ENCODE peak calls at places on chromosomes 5 and 9, in four cellular contexts. D, J, P and Z are unnamed samples.

GRCh38 chr5:127923804-127924570 is 159.6 kb upstream of the SLC12A2 start:
- DNase-seq in J (no peak), D (no peak), P (no peak), Z (no peak)

GRCh38 chr5:177442066-177442836 is 4.4 kb upstream of the PRR7 start:
- DNase-seq in P (no peak), J (no peak), D (no peak), Z (no peak)

GRCh38 chr5:54895816-54896341 is 89.5 kb downstream of the ESM1 start:
- DNase-seq in J (no peak), D (no peak), P (peak), Z (peak)

GRCh38 chr9:116592926-116593325 is 94.2 kb upstream of the TRIM32 start:
- DNase-seq in P (no peak), D (no peak), J (no peak), Z (no peak)

GRCh38 chr9:128706045-128706444 is 3.7 kb downstream of the PKN3 start:
- DNase-seq in D (no peak), P (no peak), J (no peak), Z (no peak)

GRCh38 chr9:100436566-100436965 is 9.6 kb downstream of the MSANTD3 start:
- DNase-seq in J (no peak), P (no peak), D (no peak), Z (no peak)

GRCh38 chr5:35853652-35854051 is 3.0 kb upstream of the IL7R start:
- DNase-seq in D (no peak), J (no peak), P (no peak), Z (no peak)

GRCh38 chr5:52837068-52837467 is 49.4 kb downstream of the ITGA1 start:
- DNase-seq in P (no peak), J (no peak), D (no peak), Z (no peak)

GRCh38 chr9:28688172-28688571 is 1114.9 kb upstream of the C9orf72 start:
- DNase-seq in J (no peak), D (no peak), P (no peak), Z (no peak)

GRCh38 chr9:95857122-95857521 is 18.4 kb upstream of the ERCC6L2 start:
- DNase-seq in D (no peak), P (peak), J (no peak), Z (peak)

GRCh38 chr5:135993894-135994514 is 34.8 kb upstream of the TGFBI start:
- DNase-seq in J (no peak), D (no peak), P (peak), Z (no peak)

GRCh38 chr5:174108765-174109164 is 63.3 kb downstream of the NSG2 start:
- DNase-seq in J (no peak), P (no peak), D (no peak), Z (no peak)

GRCh38 chr5:36209664-36210063 is 32.1 kb downstream of the NADK2 start:
- DNase-seq in P (no peak), J (no peak), D (no peak), Z (no peak)

GRCh38 chr9:87381746-87382145 is 115.9 kb upstream of the DAPK1 start:
- DNase-seq in D (no peak), P (no peak), J (no peak), Z (no peak)

GRCh38 chr5:65830856-65831255 is 95.5 kb upstream of the ERBIN start:
- DNase-seq in P (no peak), D (no peak), J (no peak), Z (no peak)

GRCh38 chr5:81450940-81451339 is 57.0 kb upstream of the ACOT12 start:
- DNase-seq in D (no peak), J (no peak), P (peak), Z (peak)

GRCh38 chr5:93677344-93678021 is 63.9 kb downstream of the POU5F2 start:
- DNase-seq in D (no peak), J (no peak), P (peak), Z (no peak)

GRCh38 chr5:125549322-125549871 is 803.0 kb upstream of the ZNF608 start:
- DNase-seq in P (no peak), J (no peak), D (no peak), Z (no peak)

GRCh38 chr5:30994170-30994569 is 199.3 kb upstream of the CDH6 start:
- DNase-seq in P (no peak), J (no peak), D (no peak), Z (no peak)

GRCh38 chr9:35771943-35772342 is 17.9 kb upstream of the MSMP start:
- DNase-seq in D (no peak), J (no peak), P (peak), Z (peak)

GRCh38 chr9:126935630-126936029 is 21.0 kb downstream of the RALGPS1 start:
- DNase-seq in J (no peak), P (no peak), D (no peak), Z (no peak)

GRCh38 chr5:122581629-122582028 is 193.3 kb upstream of the SNX2 start:
- DNase-seq in P (no peak), D (no peak), J (no peak), Z (no peak)

GRCh38 chr5:38338455-38338854 is 80.1 kb downstream of the EGFLAM start:
- DNase-seq in J (no peak), D (no peak), P (peak), Z (no peak)

GRCh38 chr5:94470802-94471201 is 147.6 kb downstream of the KIAA0825 start:
- DNase-seq in J (no peak), D (no peak), P (no peak), Z (no peak)

GRCh38 chr5:143650296-143650695 is 161.7 kb upstream of the HMHB1 start:
- DNase-seq in D (no peak), J (no peak), P (no peak), Z (no peak)

GRCh38 chr5:35308391-35308790 is 78.1 kb upstream of the PRLR start:
- DNase-seq in P (no peak), D (no peak), J (no peak), Z (no peak)

GRCh38 chr9:18791074-18791473 is 241.9 kb downstream of the SAXO1 start:
- DNase-seq in P (peak), J (no peak), D (peak), Z (peak)

GRCh38 chr5:142024771-142025304 is 12.0 kb upstream of the GNPDA1 start:
- DNase-seq in J (peak), D (peak), P (peak), Z (peak)
- TF ChIP-seq EP300 in J (no peak), D (peak), P (no peak), Z (no peak)

GRCh38 chr5:88863523-88863922 is 19.5 kb downstream of the MEF2C start:
- DNase-seq in P (no peak), J (no peak), D (no peak), Z (no peak)

GRCh38 chr5:88861213-88861612 is 21.8 kb downstream of the MEF2C start:
- DNase-seq in D (no peak), J (no peak), P (no peak), Z (no peak)

GRCh38 chr5:88860501-88860900 is 22.5 kb downstream of the MEF2C start:
- DNase-seq in D (no peak), J (no peak), P (no peak), Z (no peak)

GRCh38 chr5:88858392-88858791 is 24.6 kb downstream of the MEF2C start:
- DNase-seq in D (no peak), P (no peak), J (no peak), Z (no peak)

GRCh38 chr5:88862547-88863175 is 20.3 kb downstream of the MEF2C start:
- DNase-seq in D (no peak), J (no peak), P (no peak), Z (no peak)
- TF ChIP-seq SMC3 in D (no peak), J (no peak), P (no peak), Z (no peak)

GRCh38 chr9:98251554-98251953 is 3.9 kb downstream of the TBC1D2 start:
- DNase-seq in J (no peak), P (no peak), D (no peak), Z (peak)

GRCh38 chr9:98249774-98250173 is 5.7 kb downstream of the TBC1D2 start:
- DNase-seq in P (no peak), J (no peak), D (no peak), Z (no peak)

GRCh38 chr9:98253563-98253962 is 1.9 kb downstream of the TBC1D2 start:
- DNase-seq in D (no peak), P (no peak), J (no peak), Z (no peak)

GRCh38 chr9:98247826-98248657 is 7.4 kb downstream of the TBC1D2 start:
- DNase-seq in D (peak), P (no peak), J (no peak), Z (no peak)

GRCh38 chr9:98248737-98249474 is 6.5 kb downstream of the TBC1D2 start:
- DNase-seq in J (no peak), P (no peak), D (peak), Z (peak)
- TF ChIP-seq JUNB in J (no peak), P (no peak), D (no peak), Z (peak)

DNA sequence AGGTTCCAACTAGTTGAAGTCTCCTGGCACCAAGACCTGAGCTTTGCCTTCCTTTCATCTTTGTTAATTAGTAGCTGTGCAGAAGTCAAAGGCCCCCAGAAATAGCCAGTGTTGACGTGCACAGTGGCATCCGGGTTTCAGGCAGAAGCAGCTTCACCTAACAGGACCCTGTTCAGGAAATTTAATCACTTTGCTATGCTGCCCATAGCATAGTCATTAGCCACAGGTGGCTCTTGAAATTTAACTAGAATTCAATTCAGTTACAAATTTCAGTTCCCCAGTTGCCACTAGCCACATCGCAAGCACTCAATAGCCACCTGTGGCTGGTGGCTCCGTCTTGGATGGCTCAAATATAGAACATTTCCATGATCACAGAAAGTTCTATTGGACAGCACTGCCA is 179.1 kb downstream of the GOLPH3 start:
- DNase-seq in P (no peak), D (no peak), J (peak), Z (no peak)
- TF ChIP-seq EP300 in P (no peak), D (no peak), J (no peak), Z (no peak)

GRCh38 chr5:115979628-115980041 is 17.4 kb downstream of the LVRN start:
- DNase-seq in J (no peak), P (no peak), D (no peak), Z (no peak)

GRCh38 chr5:115979203-115979602 is 16.9 kb downstream of the LVRN start:
- DNase-seq in D (no peak), P (no peak), J (no peak), Z (no peak)

GRCh38 chr5:115977096-115977495 is 14.8 kb downstream of the LVRN start:
- DNase-seq in P (no peak), D (no peak), J (peak), Z (no peak)

GRCh38 chr5:115978779-115979178 is 16.5 kb downstream of the LVRN start:
- DNase-seq in P (no peak), J (no peak), D (no peak), Z (no peak)

DNA sequence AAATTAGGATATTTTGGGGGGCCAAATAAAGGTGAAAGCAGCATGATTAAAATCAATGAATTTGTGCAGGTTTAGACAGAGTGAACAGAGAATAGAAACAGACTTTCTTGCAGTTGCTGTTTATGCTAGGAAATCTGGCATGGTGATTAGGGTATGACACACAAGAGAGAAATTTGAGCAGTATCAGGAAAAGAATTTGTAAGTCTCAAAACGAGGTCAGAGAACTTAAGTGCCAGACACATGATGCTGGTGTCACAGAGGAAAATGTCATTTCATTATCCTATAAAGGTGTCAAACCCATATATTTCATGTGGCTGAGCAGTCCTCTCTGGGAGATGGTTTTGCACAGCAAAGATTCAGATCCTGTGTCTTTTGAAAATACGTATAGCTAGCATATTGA is 15.7 kb downstream of the LVRN start:
- DNase-seq in D (no peak), J (no peak), P (no peak), Z (no peak)
- TF ChIP-seq SMC3 in D (no peak), J (no peak), P (no peak), Z (no peak)

DNA sequence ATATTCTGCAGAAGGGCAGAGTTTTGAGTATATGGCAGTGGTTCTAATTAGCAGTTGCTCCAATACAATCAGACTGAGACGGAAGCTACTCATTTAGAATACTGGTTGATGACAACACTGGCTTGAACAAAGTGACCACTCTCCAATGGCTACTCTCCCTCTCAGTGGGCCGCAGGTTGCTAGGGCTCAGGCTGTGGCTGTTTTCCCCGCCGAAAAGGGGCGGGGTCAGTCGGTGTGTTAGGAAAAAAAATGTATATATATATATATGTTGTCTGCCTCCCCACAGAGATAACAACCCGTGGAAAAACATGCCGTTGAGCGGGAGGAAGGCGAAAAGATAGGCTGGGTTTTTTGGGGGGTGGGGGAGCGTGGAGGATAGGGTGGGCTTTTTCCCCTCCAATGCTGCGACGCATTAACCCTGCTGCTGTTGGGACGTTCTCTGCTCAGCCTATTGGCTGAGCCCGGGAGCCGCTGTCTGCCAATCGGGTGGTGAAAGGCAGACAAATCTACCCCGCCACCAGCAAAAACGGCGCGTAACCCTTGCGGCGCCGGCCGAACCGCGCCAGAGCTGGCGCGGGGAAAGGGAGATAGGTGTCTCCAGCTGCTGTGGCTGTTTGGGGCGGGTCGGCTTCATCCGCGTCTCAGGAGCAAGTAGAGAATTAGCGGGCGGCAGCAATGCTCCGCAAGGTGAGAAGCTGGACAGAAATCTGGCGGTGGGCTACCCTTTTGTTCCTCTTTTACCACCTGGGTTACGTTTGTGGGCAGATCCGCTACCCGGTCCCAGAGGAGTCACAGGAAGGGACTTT is at the start of gene PCDHGC4:
- DNase-seq in J (no peak), P (no peak), D (no peak), Z (no peak)
- TF ChIP-seq JUNB in J (no peak), P (no peak), D (no peak), Z (no peak)

DNA sequence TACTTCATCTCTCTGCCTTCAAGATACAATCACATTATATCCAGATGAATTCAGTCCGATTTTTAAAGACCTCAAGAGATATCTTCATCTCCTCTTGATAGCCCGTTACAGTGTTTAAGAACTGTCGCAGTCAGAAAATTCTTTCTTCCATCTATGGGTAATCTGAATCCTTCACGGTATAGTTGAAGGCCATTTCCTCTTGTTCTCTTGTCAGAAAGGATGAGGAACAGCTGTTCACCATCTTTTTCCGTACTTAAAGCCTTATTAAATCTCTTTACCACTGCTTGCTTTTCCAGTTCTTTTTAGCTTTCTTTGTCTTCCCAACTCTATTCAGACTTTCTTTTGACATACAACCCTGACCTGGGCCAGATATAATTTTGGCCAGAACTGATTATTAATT is 121.8 kb downstream of the XRCC4 start:
- DNase-seq in D (no peak), J (no peak), P (no peak), Z (no peak)
- TF ChIP-seq EP300 in D (no peak), J (no peak), P (no peak), Z (no peak)